ENCODE peak calls at places on chromosomes 13 and 19, in five cellular contexts. U is fibroblast of lung, B is GM23248, S is mammary epithelial cell, X is H9. P is an unnamed sample.

GRCh38 chr13:76813874-76814273 is 72.3 kb downstream of the KCTD12 start:
- DNase-seq in X (no peak), S (no peak), U (no peak), B (no peak), P (no peak)

GRCh38 chr19:52410276-52410675 is 12.6 kb downstream of the ZNF528 start:
- DNase-seq in B (no peak), S (no peak), U (no peak), X (no peak), P (no peak)

GRCh38 chr19:28377077-28377476 is 835.9 kb downstream of the UQCRFS1 start:
- DNase-seq in B (peak; percentile 49), S (no peak), X (no peak), U (peak; percentile 3), P (no peak)

GRCh38 chr19:28493881-28494280 is 719.1 kb downstream of the UQCRFS1 start:
- DNase-seq in S (no peak), B (no peak), X (no peak), U (no peak), P (no peak)

GRCh38 chr13:52109096-52109495 is 19.8 kb downstream of the NEK5 start:
- DNase-seq in B (no peak), X (no peak), U (no peak), S (no peak), P (no peak)

GRCh38 chr13:97743946-97744345 is 209.5 kb upstream of the IPO5 start:
- DNase-seq in U (peak; percentile 28), S (no peak), X (no peak), B (peak; percentile 17), P (no peak)

GRCh38 chr13:42788601-42789000 is 7.2 kb downstream of the FAM216B start:
- DNase-seq in S (no peak), U (no peak), B (no peak), X (no peak), P (peak; percentile 72)

GRCh38 chr13:104314926-104315535 is 1248.8 kb upstream of the SLC10A2 start:
- DNase-seq in B (no peak), U (no peak), S (peak; percentile 28), X (no peak), P (peak; percentile 45)

GRCh38 chr19:33998739-33999345 is 173.5 kb upstream of the LSM14A start:
- DNase-seq in S (no peak), U (peak; percentile 26), X (no peak), B (peak; percentile 44), P (peak; percentile 47)

GRCh38 chr13:73201601-73202000 is 142.8 kb downstream of the KLF5 start:
- DNase-seq in B (peak; percentile 45), U (no peak), S (peak; percentile 60), X (no peak), P (no peak)

GRCh38 chr13:44844786-44845185 is 144.5 kb downstream of the NUFIP1 start:
- DNase-seq in B (no peak), X (no peak), S (peak; percentile 58), U (no peak), P (no peak)

GRCh38 chr13:100735494-100735893 is 60.9 kb upstream of the TMTC4 start:
- DNase-seq in S (no peak), X (no peak), U (no peak), B (no peak), P (no peak)

GRCh38 chr19:15194938-15195337 is 5.9 kb downstream of the NOTCH3 start:
- DNase-seq in U (no peak), B (peak; percentile 94), S (peak; percentile 44), X (no peak), P (no peak)

GRCh38 chr13:101490400-101491015 is 38.0 kb downstream of the ITGBL1 start:
- DNase-seq in X (no peak), S (peak; percentile 80), B (peak; percentile 57), U (no peak), P (peak; percentile 60)

GRCh38 chr19:9848761-9849160 is 13.6 kb downstream of the PIN1 start:
- DNase-seq in X (no peak), B (no peak), S (no peak), U (no peak), P (no peak)

GRCh38 chr19:43774103-43774939 is 6.5 kb downstream of the KCNN4 start:
- DNase-seq in S (no peak), U (peak; percentile 53), B (peak; percentile 79), X (peak; percentile 87), P (no peak)

GRCh38 chr13:53200498-53201453 is 172.2 kb downstream of the OLFM4 start:
- DNase-seq in X (peak; percentile 89), B (peak; percentile 63), S (no peak), U (peak; percentile 2), P (no peak)

GRCh38 chr19:33039108-33039599 is 25.5 kb downstream of the RHPN2 start:
- DNase-seq in S (no peak), B (no peak), X (no peak), U (no peak), P (no peak)

GRCh38 chr19:5229778-5230165 is 110.8 kb downstream of the PTPRS start:
- DNase-seq in B (no peak), S (no peak), U (no peak), X (no peak), P (no peak)

GRCh38 chr13:30464496-30465351 is 1.0 kb downstream of the HMGB1 start:
- DNase-seq in S (peak; percentile 78), B (peak; percentile 91), U (peak; percentile 83), X (peak; percentile 63), P (peak; percentile 47)

GRCh38 chr13:42048625-42049453 is at the start of gene DGKH:
- DNase-seq in U (peak; percentile 78), B (peak; percentile 89), X (peak; percentile 76), S (peak; percentile 80), P (peak; percentile 61)

GRCh38 chr19:13053761-13054604 is 48.7 kb downstream of the LYL1 start:
- DNase-seq in B (peak; percentile 95), U (peak; percentile 89), S (peak; percentile 89), X (no peak), P (peak; percentile 99)

GRCh38 chr19:44308011-44308410 is 3.2 kb upstream of the ZNF235 start:
- DNase-seq in B (peak; percentile 78), U (no peak), X (no peak), S (peak; percentile 69), P (peak; percentile 14)

GRCh38 chr19:50688766-50689165 is 30.8 kb downstream of the SHANK1 start:
- DNase-seq in S (no peak), U (no peak), B (no peak), X (no peak), P (no peak)
- H4K20me1 ChIP-seq in S (no peaks in the 10 kb centered on the region), U (no peaks in the 10 kb centered on the region), B (no peaks in the 10 kb centered on the region), X (no peaks in the 10 kb centered on the region), P (no peaks in the 10 kb centered on the region)

GRCh38 chr19:11596156-11596555 is 1.1 kb upstream of the ZNF627 start:
- DNase-seq in S (no peak), U (no peak), B (no peak), X (no peak), P (no peak)

GRCh38 chr19:11597202-11598102 is at the start of gene ZNF627:
- DNase-seq in X (peak; percentile 99), S (peak; percentile 97), B (peak; percentile 99), U (peak; percentile 98), P (peak; percentile 99)

GRCh38 chr19:11598746-11599145 is 1.5 kb downstream of the ZNF627 start:
- DNase-seq in S (no peak), B (no peak), X (no peak), U (no peak), P (no peak)

GRCh38 chr19:11594084-11594483 is 3.2 kb upstream of the ZNF627 start:
- DNase-seq in U (no peak), B (no peak), S (no peak), X (no peak), P (no peak)

GRCh38 chr19:11598103-11598483 is 810 bp downstream of the ZNF627 start:
- DNase-seq in S (no peak), B (no peak), U (peak; percentile 37), X (no peak), P (no peak)
- H4K20me1 ChIP-seq in S (no peaks in the 10 kb centered on the region), B (no peaks in the 10 kb centered on the region), U (no peaks in the 10 kb centered on the region), X (no peaks in the 10 kb centered on the region), P (peaks cover 9% of the 10 kb centered on the region)

GRCh38 chr13:112742583-112742982 is 52.7 kb downstream of the ATP11A start:
- DNase-seq in S (no peak), B (no peak), U (no peak), X (no peak), P (no peak)

GRCh38 chr13:112740502-112741131 is 50.8 kb downstream of the ATP11A start:
- DNase-seq in U (peak; percentile 89), B (peak; percentile 83), S (no peak), X (no peak), P (no peak)

GRCh38 chr13:112743451-112744305 is 53.8 kb downstream of the ATP11A start:
- DNase-seq in B (no peak), U (no peak), S (no peak), X (no peak), P (no peak)

GRCh38 chr13:112741185-112741755 is 51.4 kb downstream of the ATP11A start:
- DNase-seq in U (no peak), B (no peak), S (no peak), X (no peak), P (no peak)

DNA sequence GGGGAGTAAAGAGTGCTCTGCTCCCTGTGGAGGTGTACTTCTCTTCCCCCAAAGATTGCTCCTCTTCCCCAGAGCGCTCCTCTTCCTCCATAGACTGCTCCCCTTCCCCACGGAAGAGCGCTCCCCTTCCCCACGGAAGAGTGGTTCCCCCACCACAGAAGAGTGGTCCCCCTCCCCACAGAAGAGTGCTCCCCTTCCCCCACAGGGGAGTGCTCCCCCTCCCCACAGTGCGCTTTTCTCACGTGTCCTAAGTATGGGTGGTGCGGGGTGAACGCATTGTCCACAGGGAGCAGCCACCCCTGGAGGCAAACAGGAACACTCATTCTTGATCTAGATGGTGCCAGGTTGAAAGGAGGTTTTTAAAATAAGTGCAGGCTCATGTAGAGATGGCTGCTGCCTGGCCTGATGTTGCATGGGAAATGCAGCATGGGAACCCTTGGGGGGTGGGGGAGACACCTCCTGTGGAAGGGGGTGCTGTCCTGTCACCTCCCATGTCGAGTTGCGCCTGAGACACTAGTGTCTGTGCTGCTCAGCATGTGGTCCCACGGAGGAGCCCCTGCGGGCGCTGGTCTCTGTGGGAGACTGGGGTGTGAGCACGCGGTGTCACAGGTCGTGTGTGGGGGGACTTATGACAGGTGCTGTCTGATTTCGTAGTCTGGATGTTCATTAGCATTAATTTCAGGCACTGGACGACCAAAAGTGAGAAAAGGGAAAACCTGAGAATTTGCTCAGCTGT is 52.2 kb downstream of the ATP11A start:
- DNase-seq in X (no peak), S (no peak), U (no peak), B (no peak), P (no peak)
- H4K20me1 ChIP-seq in X (no peaks in the 10 kb centered on the region), S (no peaks in the 10 kb centered on the region), U (no peaks in the 10 kb centered on the region), B (no peaks in the 10 kb centered on the region), P (no peaks in the 10 kb centered on the region)

GRCh38 chr13:112967666-112968379 is 1.2 kb upstream of the MCF2L start:
- DNase-seq in X (no peak), B (peak; percentile 29), S (peak; percentile 35), U (no peak), P (no peak)

GRCh38 chr13:112968380-112968909 is 569 bp upstream of the MCF2L start:
- DNase-seq in S (no peak), B (no peak), U (no peak), X (no peak), P (peak; percentile 41)

GRCh38 chr13:112965573-112966115 is 3.4 kb upstream of the MCF2L start:
- DNase-seq in S (no peak), X (no peak), U (no peak), B (no peak), P (no peak)

GRCh38 chr13:112965103-112965502 is 3.9 kb upstream of the MCF2L start:
- DNase-seq in B (no peak), X (no peak), S (no peak), U (no peak), P (no peak)

DNA sequence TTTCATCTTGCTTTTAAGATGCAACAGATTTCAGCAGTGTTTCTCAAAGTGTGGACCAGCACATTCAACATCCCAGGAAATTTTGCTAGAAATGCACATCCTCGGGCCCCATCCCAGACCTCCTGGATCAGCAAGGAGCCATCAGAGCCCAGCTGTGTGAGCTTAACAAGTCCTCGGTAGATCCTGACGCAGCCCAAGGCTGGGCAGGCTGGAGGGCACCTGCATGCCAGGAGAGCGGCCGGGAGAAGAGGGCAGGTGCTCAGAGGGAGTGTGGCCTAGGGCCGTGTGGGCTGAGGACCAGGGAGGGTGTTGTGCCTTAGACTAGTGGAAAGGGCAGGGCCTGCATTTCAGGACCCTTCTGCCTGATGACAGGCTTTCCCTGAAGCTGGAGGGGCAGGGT is 2.2 kb upstream of the MCF2L start:
- DNase-seq in B (no peak), S (no peak), U (no peak), X (no peak), P (no peak)
- H4K20me1 ChIP-seq in B (no peaks in the 10 kb centered on the region), S (no peaks in the 10 kb centered on the region), U (no peaks in the 10 kb centered on the region), X (no peaks in the 10 kb centered on the region), P (no peaks in the 10 kb centered on the region)